ENCODE peak calls at places on chromosome 10, in four cellular contexts. C is H1, P is A549, V is K562. N is an unnamed sample.

GRCh38 chr10:27372095-27372494 is 131.5 kb upstream of the ACBD5 start:
- DNase-seq in C (no peak), V (no peak), P (no peak), N (no peak)

GRCh38 chr10:96511044-96511945 is 2.4 kb downstream of the TLL2 start:
- DNase-seq in P (peak; percentile 61), V (peak; percentile 46), C (peak; percentile 44), N (peak; percentile 59)

GRCh38 chr10:1243486-1244182 is 187.4 kb downstream of the WDR37 start:
- DNase-seq in V (peak; percentile 66), P (no peak), C (no peak), N (no peak)

GRCh38 chr10:17216217-17216900 is 11.7 kb upstream of the VIM start:
- DNase-seq in C (no peak), P (peak; percentile 88), V (peak; percentile 82), N (peak; percentile 47)

GRCh38 chr10:81838950-81839349 is 36.0 kb upstream of the NRG3 start:
- DNase-seq in C (no peak), V (no peak), P (no peak), N (no peak)

GRCh38 chr10:93991101-93991500 is 2.6 kb upstream of the PLCE1 start:
- DNase-seq in V (no peak), P (no peak), C (no peak), N (no peak)

GRCh38 chr10:30353851-30354250 is 4.8 kb upstream of the MTPAP start:
- DNase-seq in C (no peak), V (no peak), P (no peak), N (no peak)

GRCh38 chr10:50232261-50232639 is 19.1 kb downstream of the ASAH2 start:
- DNase-seq in P (no peak), C (no peak), V (no peak), N (no peak)

GRCh38 chr10:128843972-128844371 is 623.1 kb upstream of the MGMT start:
- DNase-seq in C (no peak), P (no peak), V (no peak), N (no peak)

GRCh38 chr10:51031995-51032394 is 42.3 kb upstream of the PRKG1 start:
- DNase-seq in V (no peak), P (no peak), C (no peak), N (no peak)

GRCh38 chr10:131070856-131071255 is 240.7 kb downstream of the TCERG1L start:
- DNase-seq in V (no peak), P (no peak), C (no peak), N (no peak)

GRCh38 chr10:42933454-42934340 is 143.2 kb upstream of the RET start:
- DNase-seq in V (no peak), C (no peak), P (no peak), N (no peak)

GRCh38 chr10:11064832-11065231 is 47.2 kb downstream of the CELF2 start:
- DNase-seq in V (no peak), C (no peak), P (no peak), N (no peak)

GRCh38 chr10:96271017-96271815 is at the start of gene BLNK:
- DNase-seq in V (no peak), C (no peak), P (no peak), N (no peak)

GRCh38 chr10:6009159-6009558 is 31.8 kb upstream of the IL15RA start:
- DNase-seq in P (no peak), C (no peak), V (no peak), N (no peak)

GRCh38 chr10:14513061-14513460 is 182.3 kb upstream of the FRMD4A start:
- DNase-seq in V (no peak), C (no peak), P (no peak), N (no peak)

GRCh38 chr10:103666109-103666508 is 172.6 kb downstream of the NEURL1 start:
- DNase-seq in P (peak; percentile 54), C (no peak), V (peak; percentile 55), N (no peak)

GRCh38 chr10:52668024-52668423 is 104.6 kb downstream of the MBL2 start:
- DNase-seq in C (no peak), P (no peak), V (no peak), N (no peak)

GRCh38 chr10:74977913-74978847 is 133.3 kb upstream of the SAMD8 start:
- DNase-seq in P (no peak), C (no peak), V (no peak), N (no peak)

GRCh38 chr10:11236234-11236633 is 218.6 kb downstream of the CELF2 start:
- DNase-seq in P (no peak), V (no peak), C (no peak), N (no peak)

GRCh38 chr10:71281646-71282322 is 37.3 kb upstream of the SLC29A3 start:
- DNase-seq in C (no peak), V (no peak), P (no peak), N (no peak)

GRCh38 chr10:30151581-30152389 is 92.4 kb upstream of the JCAD start:
- DNase-seq in P (peak; percentile 76), V (peak; percentile 79), C (peak; percentile 2), N (no peak)

GRCh38 chr10:131002031-131002861 is 309.3 kb downstream of the TCERG1L start:
- DNase-seq in P (no peak), C (peak; percentile 57), V (no peak), N (no peak)

GRCh38 chr10:26859241-26860025 is 1.3 kb downstream of the ABI1 start:
- DNase-seq in V (no peak), C (no peak), P (no peak), N (peak; percentile 22)

GRCh38 chr10:73906524-73907447 is 4.1 kb upstream of the PLAU start:
- DNase-seq in C (peak; percentile 83), V (peak; percentile 15), P (peak; percentile 94), N (peak; percentile 64)

GRCh38 chr10:95260397-95260881 is 30.4 kb downstream of the PDLIM1 start:
- DNase-seq in C (no peak), P (peak; percentile 84), V (no peak), N (peak; percentile 84)

GRCh38 chr10:14683246-14683645 is 91.5 kb downstream of the FAM107B start:
- DNase-seq in C (no peak), P (no peak), V (no peak), N (no peak)

DNA sequence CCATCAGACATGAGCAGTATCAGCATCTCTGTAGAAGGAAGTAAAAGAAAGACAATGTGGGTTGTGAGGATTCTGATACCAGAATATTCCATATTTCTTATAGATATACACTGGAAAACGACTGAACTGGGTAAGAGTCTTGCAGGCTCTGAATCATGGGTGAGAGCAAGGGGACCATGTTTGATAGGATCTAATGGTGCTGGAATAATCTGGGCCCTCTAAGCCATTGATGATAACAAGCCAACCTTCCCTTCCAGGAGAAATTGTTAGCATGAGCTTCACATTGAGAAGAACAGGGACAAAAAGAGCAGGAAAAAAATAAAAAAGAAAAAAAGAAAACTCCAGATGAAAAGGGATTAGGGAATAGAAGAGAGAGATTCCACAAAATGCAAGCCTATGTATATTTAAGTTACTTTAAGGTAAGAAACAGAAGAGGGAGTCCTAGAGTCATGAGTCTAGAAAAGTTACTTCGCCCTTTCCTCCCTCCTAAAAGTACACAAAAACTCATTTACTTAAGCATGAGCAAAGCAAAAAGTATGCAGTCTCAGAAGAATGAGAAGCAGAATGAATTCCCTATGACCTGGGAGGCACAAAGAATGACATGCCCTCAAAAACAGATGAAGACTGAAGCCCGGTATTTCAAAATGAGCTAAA is 181.9 kb downstream of the TMEM26 start:
- DNase-seq in V (no peak), P (peak; percentile 90), C (no peak), N (peak; percentile 15)
- TF ChIP-seq RNF2 in V (no peak), P (no peak), C (no peak), N (no peak)

DNA sequence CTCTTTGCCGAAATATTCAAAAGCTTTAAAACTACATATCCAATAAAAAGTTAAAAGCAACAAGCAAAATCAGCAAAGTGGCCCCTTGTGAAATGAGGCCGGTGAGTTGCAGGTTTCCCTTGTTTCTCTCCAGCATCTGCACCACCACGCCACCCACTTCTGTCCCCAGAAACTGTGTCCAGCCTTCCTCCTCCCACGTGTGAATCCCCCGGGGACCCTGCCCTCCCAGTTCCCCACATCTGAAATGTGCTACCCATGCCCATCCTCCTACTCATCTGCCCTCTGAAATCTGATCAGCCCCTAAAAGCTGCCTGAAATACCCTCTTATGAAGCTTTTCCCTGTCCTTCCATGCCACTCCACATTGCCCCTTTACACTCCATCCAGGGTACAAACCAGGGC is 3.8 kb downstream of the ALOX5 start:
- DNase-seq in C (no peak), V (no peak), P (no peak), N (no peak)
- H3K4me1 ChIP-seq in C (no peaks in the 10 kb centered on the region), V (peaks cover 32% of the 10 kb centered on the region), P (peaks cover 10% of the 10 kb centered on the region), N (peaks cover 10% of the 10 kb centered on the region)

GRCh38 chr10:57247271-57247670 is 886.2 kb upstream of the ZWINT start:
- DNase-seq in C (no peak), P (no peak), V (no peak), N (no peak)
- TF ChIP-seq RNF2 in C (no peak), P (no peak), V (no peak), N (no peak)

GRCh38 chr10:106973716-106974115 is 190.8 kb downstream of the SORCS1 start:
- DNase-seq in P (no peak), C (no peak), V (no peak), N (no peak)
- H3K4me1 ChIP-seq in P (no peaks in the 10 kb centered on the region), C (peaks cover 3% of the 10 kb centered on the region), V (no peaks in the 10 kb centered on the region), N (peaks cover 9% of the 10 kb centered on the region)

DNA sequence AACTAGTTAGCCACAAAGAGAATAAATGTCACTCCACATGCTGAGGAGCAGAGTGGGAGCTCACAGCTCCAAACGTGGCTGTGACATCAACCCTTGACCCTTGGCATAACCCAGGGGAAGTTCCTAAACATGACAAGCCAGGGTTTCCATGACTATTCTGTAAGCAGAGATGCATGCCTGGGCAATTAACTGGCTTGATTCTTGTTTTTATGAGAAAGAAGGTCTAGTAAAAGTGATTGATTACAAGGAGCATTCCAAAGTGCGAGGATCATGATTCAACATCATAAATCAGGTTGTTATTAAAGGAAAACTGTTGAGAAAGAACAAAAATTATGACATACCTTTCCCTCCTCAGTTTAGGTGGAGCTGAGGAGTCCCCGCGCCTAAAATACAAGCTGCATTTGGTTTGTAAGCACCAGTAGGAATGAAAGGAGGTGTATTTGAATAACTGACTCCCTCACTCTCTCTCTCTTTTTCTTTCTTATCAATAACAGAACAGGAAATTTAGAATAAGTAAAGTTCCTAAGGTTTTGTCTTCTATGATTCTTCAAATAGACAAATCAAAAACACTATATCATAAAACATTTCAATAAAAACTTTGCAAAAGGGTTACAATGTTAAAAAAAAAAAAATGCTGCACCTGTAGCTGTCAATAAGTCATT is 108.3 kb downstream of the SFMBT2 start:
- DNase-seq in P (peak; percentile 75), V (no peak), C (no peak), N (no peak)
- TF ChIP-seq RNF2 in P (no peak), V (no peak), C (no peak), N (no peak)

N was measured in HepG2.